ENCODE peak calls at places on chromosomes 2 and 18, in seven cellular contexts. E, S, M, Y, F, X and H are unnamed samples.

GRCh38 chr2:241822264-241822623 is 13.3 kb downstream of the NEU4 start:
- DNase-seq in E (peak), S (peak), M (no peak), Y (no peak), F (no peak), X (no peak), H (no peak)

GRCh38 chr18:51025512-51025911 is 4.5 kb upstream of the SMAD4 start:
- DNase-seq in E (no peak), S (no peak), M (no peak), Y (no peak), F (no peak), X (no peak), H (no peak)

GRCh38 chr2:229725716-229726346 is 11.5 kb upstream of the DNER start:
- DNase-seq in E (no peak), S (no peak), M (peak), Y (peak), F (no peak), X (peak), H (peak)

GRCh38 chr2:64685430-64685829 is 31.7 kb upstream of the SERTAD2 start:
- DNase-seq in E (no peak), S (no peak), M (no peak), Y (peak), F (no peak), X (no peak), H (peak)

GRCh38 chr2:17298453-17298852 is 219.8 kb downstream of the RAD51AP2 start:
- DNase-seq in E (no peak), S (no peak), M (no peak), Y (no peak), F (no peak), X (no peak), H (no peak)

GRCh38 chr18:34767601-34768027 is 57.5 kb downstream of the DTNA start:
- DNase-seq in E (no peak), S (no peak), M (no peak), Y (peak), F (no peak), X (no peak), H (peak)

GRCh38 chr2:4732560-4732959 is 959.6 kb upstream of the SOX11 start:
- DNase-seq in E (no peak), S (no peak), M (no peak), Y (no peak), F (no peak), X (no peak), H (no peak)

GRCh38 chr2:12432985-12433640 is 283.6 kb upstream of the TRIB2 start:
- DNase-seq in E (no peak), S (no peak), M (no peak), Y (no peak), F (no peak), X (no peak), H (no peak)

GRCh38 chr18:32934201-32934600 is 161.4 kb upstream of the KLHL14 start:
- DNase-seq in E (no peak), S (no peak), M (no peak), Y (no peak), F (no peak), X (no peak), H (no peak)

GRCh38 chr2:110874565-110875383 is 142.4 kb downstream of the ACOXL start:
- DNase-seq in E (no peak), S (peak), M (no peak), Y (no peak), F (no peak), X (no peak), H (no peak)

GRCh38 chr2:202072226-202072625 is 829 bp upstream of the KIAA2012 start:
- DNase-seq in E (no peak), S (no peak), M (peak), Y (peak), F (no peak), X (no peak), H (no peak)

GRCh38 chr18:79900610-79901570 is 50.6 kb downstream of the SLC66A2 start:
- DNase-seq in E (no peak), S (no peak), M (no peak), Y (no peak), F (no peak), X (no peak), H (no peak)

GRCh38 chr2:152730591-152731333 is 12.3 kb downstream of the ARL6IP6 start:
- DNase-seq in E (no peak), S (no peak), M (no peak), Y (peak), F (no peak), X (no peak), H (peak)

GRCh38 chr2:118716102-118716501 is 131.3 kb downstream of the EN1 start:
- DNase-seq in E (no peak), S (no peak), M (no peak), Y (no peak), F (no peak), X (no peak), H (no peak)

GRCh38 chr18:34806527-34806926 is 96.4 kb downstream of the DTNA start:
- DNase-seq in E (no peak), S (no peak), M (no peak), Y (no peak), F (no peak), X (no peak), H (no peak)

GRCh38 chr2:100242891-100243670 is 79.2 kb downstream of the LONRF2 start:
- DNase-seq in E (peak), S (peak), M (peak), Y (peak), F (peak), X (no peak), H (peak)

GRCh38 chr2:226215902-226216503 is 583.6 kb downstream of the IRS1 start:
- DNase-seq in E (peak), S (peak), M (peak), Y (peak), F (peak), X (no peak), H (peak)

GRCh38 chr18:43789234-43790000 is 512.1 kb upstream of the SYT4 start:
- DNase-seq in E (no peak), S (no peak), M (no peak), Y (peak), F (no peak), X (no peak), H (peak)

GRCh38 chr2:119233326-119234020 is 9.8 kb downstream of the STEAP3 start:
- DNase-seq in E (no peak), S (peak), M (no peak), Y (peak), F (no peak), X (no peak), H (peak)

GRCh38 chr2:108884629-108885028 is 98.1 kb downstream of the CCDC138 start:
- DNase-seq in E (no peak), S (no peak), M (no peak), Y (no peak), F (no peak), X (no peak), H (peak)

GRCh38 chr2:8317419-8317818 is 364.4 kb upstream of the ID2 start:
- DNase-seq in E (no peak), S (no peak), M (no peak), Y (no peak), F (no peak), X (no peak), H (no peak)

GRCh38 chr2:169225233-169225750 is 137.0 kb downstream of the LRP2 start:
- DNase-seq in E (no peak), S (no peak), M (no peak), Y (no peak), F (no peak), X (no peak), H (no peak)

GRCh38 chr2:51919395-51919794 is 887.5 kb upstream of the NRXN1 start:
- DNase-seq in E (no peak), S (no peak), M (no peak), Y (peak), F (no peak), X (no peak), H (no peak)

GRCh38 chr2:42105330-42106256 is 57.8 kb downstream of the PKDCC start:
- DNase-seq in E (peak), S (peak), M (no peak), Y (no peak), F (no peak), X (no peak), H (no peak)

GRCh38 chr18:6441201-6441600 is 26.5 kb upstream of the L3MBTL4 start:
- DNase-seq in E (no peak), S (no peak), M (no peak), Y (no peak), F (no peak), X (no peak), H (no peak)

GRCh38 chr2:235644191-235644590 is 150.3 kb downstream of the AGAP1 start:
- DNase-seq in E (no peak), S (no peak), M (no peak), Y (peak), F (no peak), X (no peak), H (peak)

GRCh38 chr2:218259099-218259921 is 1.5 kb upstream of the GPBAR1 start:
- DNase-seq in E (peak), S (no peak), M (no peak), Y (peak), F (no peak), X (no peak), H (peak)

GRCh38 chr18:36298113-36298701 is 694 bp downstream of the FHOD3 start:
- DNase-seq in E (no peak), S (peak), M (peak), Y (no peak), F (peak), X (no peak), H (no peak)

GRCh38 chr2:1455466-1455865 is 42.2 kb downstream of the TPO start:
- DNase-seq in E (no peak), S (no peak), M (no peak), Y (peak), F (no peak), X (no peak), H (no peak)

GRCh38 chr2:239463541-239464165 is 62.8 kb upstream of the HDAC4 start:
- DNase-seq in E (peak), S (no peak), M (no peak), Y (no peak), F (no peak), X (no peak), H (no peak)

GRCh38 chr2:40321822-40322221 is 130.1 kb downstream of the SLC8A1 start:
- DNase-seq in E (no peak), S (no peak), M (no peak), Y (no peak), F (no peak), X (no peak), H (no peak)

GRCh38 chr18:79571221-79572092 is 108.1 kb upstream of the CTDP1 start:
- DNase-seq in E (no peak), S (no peak), M (no peak), Y (no peak), F (no peak), X (no peak), H (no peak)

GRCh38 chr2:68970566-68970965 is 3.9 kb upstream of the GKN1 start:
- DNase-seq in E (no peak), S (no peak), M (no peak), Y (no peak), F (no peak), X (no peak), H (no peak)

GRCh38 chr2:74540291-74540690 is 10.6 kb downstream of the HTRA2 start:
- DNase-seq in E (peak), S (no peak), M (no peak), Y (no peak), F (no peak), X (no peak), H (no peak)

GRCh38 chr2:230870544-230871360 is 6.0 kb downstream of the ITM2C start:
- DNase-seq in E (no peak), S (peak), M (no peak), Y (peak), F (no peak), X (no peak), H (peak)